ENCODE peak calls at places on chromosomes 1 and 21, in seven cellular contexts. S is IMR-90, P is HCT116, G is choroid plexus epithelial cell, F is fibroblast of lung, V is A549, R is AG04450. I is an unnamed sample.

GRCh38 chr1:176957603-176958002 is 206.9 kb downstream of the ASTN1 start:
- DNase-seq in S (no peak), P (no peak), G (no peak), F (no peak), V (no peak), R (no peak), I (no peak)

GRCh38 chr1:228095161-228095560 is 8.0 kb downstream of the C1orf35 start:
- DNase-seq in S (no peak), P (no peak), G (no peak), F (no peak), V (no peak), R (no peak), I (no peak)

GRCh38 chr1:112026018-112026417 is 36.5 kb upstream of the KCND3 start:
- DNase-seq in S (no peak), P (no peak), G (no peak), F (no peak), V (no peak), R (no peak), I (no peak)

GRCh38 chr21:32916522-32917099 is 109.1 kb upstream of the OLIG2 start:
- DNase-seq in S (no peak), P (peak), G (no peak), F (no peak), V (peak), R (no peak), I (no peak)

GRCh38 chr21:44994581-44995171 is 54.8 kb downstream of the SLX9 start:
- DNase-seq in S (no peak), P (no peak), G (no peak), F (peak), V (no peak), R (no peak), I (no peak)

GRCh38 chr1:23799570-23800395 is 771 bp downstream of the GALE start:
- DNase-seq in S (peak), P (peak), G (peak), F (peak), V (peak), R (no peak), I (peak)

GRCh38 chr1:223765036-223765718 is 52.8 kb downstream of the CAPN2 start:
- DNase-seq in S (peak), P (no peak), G (peak), F (no peak), V (no peak), R (no peak), I (peak)

GRCh38 chr1:60866884-60867648 is 215.3 kb upstream of the NFIA start:
- DNase-seq in S (no peak), P (no peak), G (no peak), F (peak), V (peak), R (no peak), I (peak)

GRCh38 chr1:17218939-17219338 is 14.0 kb downstream of the PADI1 start:
- DNase-seq in S (no peak), P (no peak), G (no peak), F (no peak), V (no peak), R (no peak), I (no peak)

GRCh38 chr1:39462074-39462473 is 29.4 kb upstream of the BMP8A start:
- DNase-seq in S (peak), P (no peak), G (peak), F (peak), V (no peak), R (peak), I (no peak)

GRCh38 chr1:30735668-30736498 is 12.5 kb upstream of the MATN1 start:
- DNase-seq in S (no peak), P (no peak), G (no peak), F (peak), V (no peak), R (no peak), I (no peak)

GRCh38 chr1:42788021-42788420 is 3.2 kb downstream of the TMEM269 start:
- DNase-seq in S (no peak), P (no peak), G (no peak), F (no peak), V (no peak), R (no peak), I (no peak)

GRCh38 chr1:2233468-2233867 is 5.3 kb downstream of the SKI start:
- DNase-seq in S (no peak), P (no peak), G (peak), F (no peak), V (no peak), R (no peak), I (peak)

GRCh38 chr1:156162430-156163037 is 9.1 kb downstream of the SEMA4A start:
- DNase-seq in S (no peak), P (no peak), G (no peak), F (no peak), V (no peak), R (no peak), I (peak)

GRCh38 chr21:44089001-44089911 is 17.9 kb upstream of the PWP2 start:
- DNase-seq in S (no peak), P (no peak), G (no peak), F (no peak), V (no peak), R (no peak), I (no peak)

DNA sequence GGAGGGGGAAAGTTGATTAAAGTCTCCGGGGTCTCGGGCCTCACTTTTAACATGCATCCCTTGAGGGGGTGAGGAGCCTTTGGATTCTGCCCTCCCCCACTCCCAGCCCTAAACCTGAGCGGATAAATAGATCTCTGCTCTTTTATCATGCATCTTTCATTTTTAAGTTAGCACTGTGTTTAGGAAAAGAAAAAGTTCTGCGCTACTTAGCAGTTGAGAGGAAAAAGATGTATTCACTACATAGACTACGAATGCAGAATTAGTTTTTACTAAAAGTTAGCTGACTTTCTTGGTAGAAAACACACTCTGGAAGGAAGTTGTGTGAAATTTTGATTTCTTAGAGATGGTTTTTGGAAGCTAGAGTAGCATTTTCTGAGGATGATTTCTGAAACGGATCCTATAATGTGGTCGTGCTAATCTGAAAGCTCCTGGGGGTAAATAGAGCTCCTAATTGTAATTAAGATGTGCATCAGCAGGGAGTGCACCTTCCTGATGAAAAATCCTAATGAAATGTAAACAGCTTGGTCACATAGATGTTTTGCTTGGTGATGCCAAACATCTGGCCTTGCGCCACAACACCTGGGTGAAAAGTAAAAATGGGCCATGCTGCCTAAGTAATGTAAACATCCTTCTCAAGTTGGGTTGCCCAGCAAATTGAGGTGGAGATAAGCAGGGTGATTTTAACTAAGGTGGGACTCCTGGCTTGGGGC is 1.8 kb downstream of the ROR1 start:
- DNase-seq in S (peak), P (no peak), G (peak), F (peak), V (no peak), R (no peak), I (no peak)
- H3K4me3 ChIP-seq in S (peak), P (no peak), G (peak), F (peak), V (peak), R (peak), I (peak)

GRCh38 chr1:9428601-9429368 is 110.5 kb upstream of the SLC25A33 start:
- DNase-seq in S (peak), P (peak), G (peak), F (peak), V (peak), R (peak), I (peak)
- TF ChIP-seq CTCF in S (peak), P (no peak), G (peak), F (peak), V (no peak), R (no peak), I (peak)

GRCh38 chr1:163596541-163597258 is 274.9 kb downstream of the NUF2 start:
- DNase-seq in S (no peak), P (no peak), G (no peak), F (no peak), V (no peak), R (no peak), I (no peak)
- H3K4me3 ChIP-seq in S (no peak), P (no peak), G (no peak), F (no peak), V (no peak), R (no peak), I (no peak)

GRCh38 chr21:26169611-26170470 is 729 bp downstream of the APP start:
- DNase-seq in S (peak), P (peak), G (peak), F (peak), V (peak), R (no peak), I (peak)
- TF ChIP-seq CTCF in S (no peak), P (no peak), G (no peak), F (no peak), V (no peak), R (no peak), I (no peak)

GRCh38 chr1:198639581-198640235 is 868 bp downstream of the PTPRC start:
- DNase-seq in S (no peak), P (no peak), G (no peak), F (no peak), V (no peak), R (no peak), I (no peak)
- H3K4me3 ChIP-seq in S (no peak), P (no peak), G (no peak), F (no peak), V (no peak), R (no peak), I (no peak)

GRCh38 chr1:220454155-220454777 is 73.7 kb upstream of the MARK1 start:
- DNase-seq in S (no peak), P (peak), G (peak), F (no peak), V (no peak), R (no peak), I (no peak)
- TF ChIP-seq CTCF in S (no peak), P (peak), G (peak), F (peak), V (no peak), R (no peak), I (peak)

GRCh38 chr1:161307230-161307768 is 2.5 kb downstream of the MPZ start:
- DNase-seq in S (peak), P (no peak), G (peak), F (peak), V (peak), R (no peak), I (peak)
- H3K4me3 ChIP-seq in S (no peak), P (no peak), G (peak), F (no peak), V (no peak), R (no peak), I (no peak)

GRCh38 chr1:86382878-86383277 is 13.2 kb downstream of the ODF2L start:
- DNase-seq in S (no peak), P (no peak), G (peak), F (peak), V (no peak), R (no peak), I (peak)
- TF ChIP-seq CTCF in S (no peak), P (no peak), G (no peak), F (no peak), V (no peak), R (no peak), I (no peak)

DNA sequence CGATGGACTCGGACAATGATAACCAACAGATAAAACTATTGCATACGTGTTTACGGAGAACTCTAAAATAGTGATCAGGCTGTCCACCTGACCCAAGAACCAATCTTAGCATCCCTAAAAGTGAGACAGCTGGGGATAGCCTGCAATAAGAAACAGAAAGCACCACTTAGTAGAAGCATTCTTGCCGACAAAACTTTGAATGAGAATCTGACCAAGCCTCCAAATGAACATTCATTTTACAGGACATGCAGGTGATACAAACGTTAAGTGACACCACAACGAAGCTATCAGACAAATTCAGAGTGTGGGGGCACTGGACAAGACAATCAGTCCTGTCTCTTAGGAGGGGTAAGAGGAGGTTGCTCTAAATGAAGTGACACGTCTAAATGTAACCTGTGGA is 1.2 kb downstream of the PSMG1 start:
- DNase-seq in S (no peak), P (no peak), G (peak), F (no peak), V (no peak), R (no peak), I (no peak)
- H3K4me3 ChIP-seq in S (peak), P (peak), G (peak), F (peak), V (peak), R (peak), I (peak)